ENCODE peak calls at places on chromosome 21, in eight cellular contexts. U is heart right ventricle; F is AG04450; Y is MG63; Z is stimulated activated CD4-positive, alpha-beta T cell treated with anti-CD3 and anti-CD28 coated beads, Interleukin-4, amount 100 ng/mL, for 4 hours; D is brain microvascular endothelial cell; N is T-helper 1 cell; Q is C1 segment of cervical spinal cord. L is an unnamed sample.

GRCh38 chr21:32412162-32412997 is at the start of gene EVA1C:
- DNase-seq in U (peak), Y (peak), N (peak), D (no peak), F (no peak), Q (peak), Z (peak), L (no peak)

GRCh38 chr21:37862536-37862935 is 53.7 kb downstream of the KCNJ6 start:
- DNase-seq in Y (peak), D (peak), U (peak), Z (no peak), Q (no peak), N (no peak), F (no peak), L (no peak)

GRCh38 chr21:33399821-33400220 is 3.4 kb upstream of the IFNGR2 start:
- DNase-seq in D (no peak), N (no peak), Z (no peak), U (no peak), F (no peak), Y (no peak), Q (no peak), L (no peak)

GRCh38 chr21:36263797-36264196 is 56.2 kb upstream of the MORC3 start:
- DNase-seq in N (no peak), U (no peak), F (no peak), Y (no peak), D (no peak), Q (no peak), Z (no peak), L (no peak)

GRCh38 chr21:17610862-17611261 is 1.8 kb downstream of the BTG3 start:
- DNase-seq in Q (peak), U (no peak), D (no peak), Y (peak), Z (no peak), F (no peak), N (no peak), L (no peak)

GRCh38 chr21:34941162-34941561 is 107.9 kb downstream of the RUNX1 start:
- DNase-seq in Z (no peak), Q (no peak), F (no peak), Y (no peak), U (no peak), D (no peak), N (no peak), L (no peak)

GRCh38 chr21:33236799-33237198 is 7.1 kb downstream of the IFNAR2 start:
- DNase-seq in Z (no peak), Y (no peak), U (no peak), D (no peak), F (no peak), N (no peak), Q (no peak), L (no peak)

GRCh38 chr21:28991861-28992525 is 684 bp downstream of the LTN1 start:
- DNase-seq in U (no peak), D (no peak), F (no peak), Y (no peak), N (peak), Z (no peak), Q (no peak), L (no peak)

GRCh38 chr21:45405819-45406762 is 1.1 kb downstream of the COL18A1 start:
- DNase-seq in N (no peak), Z (peak), D (no peak), Y (no peak), Q (no peak), U (no peak), F (no peak), L (no peak)

L was measured in AG09309.